ENCODE peak calls at places on chromosomes 4 and X, in five cellular contexts. M is mammary epithelial cell, N is A549, L is foreskin fibroblast, D is NB4. Y is an unnamed sample.

GRCh38 chrX:130699618-130700017 is 203.4 kb downstream of the ENOX2 start:
- DNase-seq in M (no peak), N (no peak), L (no peak), D (no peak), Y (no peak)

GRCh38 chrX:103688949-103689348 is 2.5 kb upstream of the MORF4L2 start:
- DNase-seq in M (peak; percentile 30), N (peak; percentile 13), L (no peak), D (peak; percentile 44), Y (peak; percentile 28)

GRCh38 chrX:17735396-17735795 is 1.9 kb upstream of the SCML1 start:
- DNase-seq in M (no peak), N (no peak), L (no peak), D (no peak), Y (no peak)

GRCh38 chr4:142353149-142353738 is 492.9 kb downstream of the INPP4B start:
- DNase-seq in M (peak; percentile 59), N (no peak), L (peak; percentile 68), D (peak; percentile 42), Y (peak; percentile 85)

GRCh38 chrX:115226929-115227328 is 7.0 kb downstream of the LRCH2 start:
- DNase-seq in M (peak; percentile 36), N (no peak), L (peak; percentile 7), D (peak; percentile 1), Y (peak; percentile 7)

GRCh38 chrX:43655151-43655676 is 885 bp upstream of the MAOA start:
- DNase-seq in M (peak; percentile 53), N (peak; percentile 15), L (peak; percentile 35), D (no peak), Y (peak; percentile 10)

GRCh38 chr4:17511041-17511949 is 595 bp downstream of the QDPR start:
- DNase-seq in M (peak; percentile 47), N (peak; percentile 28), L (peak; percentile 31), D (peak; percentile 84), Y (peak; percentile 48)

GRCh38 chrX:24282381-24283121 is 31.3 kb downstream of the SUPT20HL2 start:
- DNase-seq in M (no peak), N (no peak), L (no peak), D (no peak), Y (peak; percentile 53)

GRCh38 chr4:183658362-183659028 is 490 bp downstream of the RWDD4 start:
- DNase-seq in M (peak; percentile 28), N (no peak), L (no peak), D (peak; percentile 40), Y (peak; percentile 26)

GRCh38 chr4:6730603-6731300 is 14.8 kb downstream of the BLOC1S4 start:
- DNase-seq in M (no peak), N (no peak), L (no peak), D (peak; percentile 47), Y (no peak)

GRCh38 chrX:135484636-135485289 is 35.7 kb upstream of the INTS6L start:
- DNase-seq in M (peak; percentile 19), N (no peak), L (peak; percentile 24), D (peak; percentile 59), Y (peak; percentile 70)

GRCh38 chr4:98663226-98664006 is 5.0 kb upstream of the TSPAN5 start:
- DNase-seq in M (no peak), N (no peak), L (no peak), D (peak; percentile 21), Y (no peak)

GRCh38 chr4:128606173-128606572 is 203.3 kb upstream of the JADE1 start:
- DNase-seq in M (peak; percentile 81), N (no peak), L (peak; percentile 83), D (no peak), Y (peak; percentile 24)

GRCh38 chr4:85222561-85222960 is 252.4 kb upstream of the ARHGAP24 start:
- DNase-seq in M (peak; percentile 25), N (no peak), L (no peak), D (no peak), Y (no peak)

GRCh38 chr4:98572697-98573096 is 85.7 kb downstream of the TSPAN5 start:
- DNase-seq in M (no peak), N (no peak), L (no peak), D (no peak), Y (no peak)

DNA sequence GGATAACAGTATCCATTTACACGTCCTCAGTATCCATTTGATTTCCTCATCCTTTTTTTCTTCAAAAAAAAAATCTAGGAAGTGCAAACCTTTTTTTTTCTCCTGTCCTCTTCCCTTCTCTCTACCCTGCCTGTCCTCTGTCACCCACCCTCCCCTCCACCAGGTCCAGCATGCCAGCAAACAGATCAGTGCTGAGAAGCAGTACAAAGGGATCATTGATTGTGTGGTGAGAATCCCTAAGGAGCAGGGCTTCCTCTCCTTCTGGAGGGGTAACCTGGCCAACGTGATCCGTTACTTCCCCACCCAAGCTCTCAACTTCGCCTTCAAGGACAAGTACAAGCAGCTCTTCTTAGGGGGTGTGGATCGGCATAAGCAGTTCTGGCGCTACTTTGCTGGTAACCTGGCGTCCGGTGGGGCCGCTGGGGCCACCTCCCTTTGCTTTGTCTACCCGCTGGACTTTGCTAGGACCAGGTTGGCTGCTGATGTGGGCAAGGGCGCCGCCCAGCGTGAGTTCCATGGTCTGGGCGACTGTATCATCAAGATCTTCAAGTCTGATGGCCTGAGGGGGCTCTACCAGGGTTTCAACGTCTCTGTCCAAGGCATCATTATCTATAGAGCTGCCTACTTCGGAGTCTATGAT is 1.7 kb downstream of the SLC25A4 start:
- DNase-seq in M (no peak), N (no peak), L (no peak), D (no peak), Y (no peak)
- H3K4me3 ChIP-seq in M (no peak overlapping the region), N (no peak overlapping the region), L (no peak overlapping the region), D (no peak overlapping the region), Y (no peak overlapping the region)

DNA sequence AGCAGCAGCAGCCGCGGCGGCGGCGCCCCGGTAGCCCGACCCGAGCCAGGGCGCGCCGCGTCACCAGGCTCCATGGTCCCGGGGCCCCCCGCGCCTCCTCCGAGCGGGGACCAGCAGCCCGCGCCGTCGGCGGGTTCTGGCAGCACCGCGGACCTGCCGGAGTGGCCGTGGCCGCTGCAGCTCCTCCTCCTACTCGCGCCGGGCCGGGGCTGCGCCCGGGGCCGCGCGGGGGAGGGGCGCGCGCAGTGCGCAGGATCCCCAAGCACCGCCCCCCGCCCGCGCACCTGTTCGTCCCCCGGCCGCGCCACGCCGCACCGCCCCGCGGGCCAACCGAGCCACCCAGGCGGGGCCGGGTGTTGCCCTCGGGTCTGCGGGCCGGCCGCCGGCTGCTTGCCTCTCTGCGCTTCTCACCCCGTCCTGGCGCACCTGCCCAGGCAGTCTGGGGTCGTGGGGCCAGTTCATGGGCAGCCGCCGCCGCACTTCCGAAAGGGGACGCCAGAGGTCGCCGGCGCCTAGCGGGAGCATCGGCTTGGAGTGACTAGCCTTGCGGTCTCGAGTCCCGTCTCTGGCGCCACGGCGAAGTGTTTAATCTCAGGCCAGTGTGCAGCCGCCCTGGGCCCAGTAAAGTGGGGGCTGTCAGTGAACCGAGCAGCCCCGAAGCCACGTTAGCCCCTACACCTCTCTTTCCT is at the start of gene SLC9A7:
- DNase-seq in M (peak; percentile 72), N (peak; percentile 55), L (peak; percentile 57), D (peak; percentile 84), Y (peak; percentile 63)
- TF ChIP-seq CTCF in M (peak; percentile 60), N (peak; percentile 86), L (peak; percentile 56), D (peak; percentile 59), Y (peak; percentile 66)

DNA sequence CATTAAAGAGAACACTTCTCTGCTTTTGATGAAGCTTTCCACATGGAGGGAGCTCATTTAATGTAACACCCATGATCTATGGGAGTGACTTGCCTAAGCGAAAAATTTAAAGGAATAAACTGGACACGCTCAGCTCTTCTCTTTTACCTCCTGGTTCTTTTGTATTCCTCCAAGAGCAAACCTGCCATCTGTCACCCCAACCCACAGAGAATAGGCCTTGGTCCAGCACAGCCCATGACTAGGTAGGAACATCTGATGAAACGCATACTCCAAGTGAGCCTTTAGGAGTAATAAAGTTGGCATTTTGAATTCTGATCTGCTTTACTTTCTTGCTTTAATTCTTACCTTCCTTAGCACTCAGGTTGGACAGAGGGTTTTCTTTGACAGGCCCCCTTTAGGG is 389.0 kb downstream of the HNRNPD start:
- DNase-seq in M (no peak), N (no peak), L (no peak), D (no peak), Y (no peak)
- H3K4me3 ChIP-seq in M (no peak overlapping the region), N (no peak overlapping the region), L (no peak overlapping the region), D (no peak overlapping the region), Y (no peak overlapping the region)

GRCh38 chrX:25726539-25726938 is 411.6 kb upstream of the MAGEB18 start:
- DNase-seq in M (no peak), N (no peak), L (no peak), D (no peak), Y (no peak)

GRCh38 chrX:25717122-25717521 is 421.0 kb upstream of the MAGEB18 start:
- DNase-seq in M (no peak), N (no peak), L (no peak), D (no peak), Y (no peak)

GRCh38 chrX:25721564-25721963 is 416.6 kb upstream of the MAGEB18 start:
- DNase-seq in M (no peak), N (no peak), L (no peak), D (peak; percentile 9), Y (peak; percentile 0)
- TF ChIP-seq CTCF in M (peak; percentile 46), N (peak; percentile 30), L (no peak), D (peak; percentile 8), Y (peak; percentile 11)